ENCODE peak calls at places on chromosomes 5 and 9, in seven cellular contexts. P, R, L, E, J, I and B are unnamed samples.
A peak's percentile ranks its signal among the peaks of the same experiment; 100 is the strongest.

GRCh38 chr9:105047652-105048031 is 119.7 kb upstream of the ABCA1 start:
- DNase-seq in J (no peak), E (no peak), I (no peak), L (no peak), R (no peak), P (no peak), B (no peak)

GRCh38 chr9:137960496-137960895 is 82.9 kb downstream of the CACNA1B start:
- DNase-seq in I (no peak), J (no peak), P (no peak), E (no peak), R (no peak), L (no peak), B (no peak)

GRCh38 chr5:153147891-153148623 is 342.4 kb upstream of the GRIA1 start:
- DNase-seq in R (peak; percentile 43), L (no peak), J (peak; percentile 81), P (peak; percentile 46), E (no peak), I (no peak), B (peak; percentile 10)

GRCh38 chr9:109143881-109144562 is 23.0 kb downstream of the FRRS1L start:
- DNase-seq in J (peak; percentile 51), I (peak; percentile 36), R (no peak), L (no peak), E (peak; percentile 10), P (peak; percentile 81), B (peak; percentile 13)

GRCh38 chr5:135332519-135333150 is 66.4 kb downstream of the MACROH2A1 start:
- DNase-seq in I (peak; percentile 70), L (no peak), J (peak; percentile 62), R (no peak), E (no peak), P (peak; percentile 31), B (peak; percentile 46)

GRCh38 chr5:88686077-88686541 is 196.9 kb downstream of the MEF2C start:
- DNase-seq in J (no peak), L (no peak), I (no peak), E (no peak), P (no peak), R (no peak), B (no peak)

GRCh38 chr5:109884676-109885075 is 194.9 kb downstream of the MAN2A1 start:
- DNase-seq in P (no peak), I (no peak), J (no peak), E (no peak), R (no peak), L (no peak), B (no peak)

GRCh38 chr9:96510258-96510657 is 60.3 kb downstream of the HABP4 start:
- DNase-seq in J (no peak), I (no peak), R (no peak), P (peak; percentile 48), E (no peak), L (no peak), B (no peak)

GRCh38 chr9:106700676-106701075 is 162.3 kb upstream of the ZNF462 start:
- DNase-seq in R (no peak), L (no peak), J (no peak), I (no peak), P (no peak), E (no peak), B (no peak)

GRCh38 chr9:2281031-2281802 is 266.1 kb downstream of the SMARCA2 start:
- DNase-seq in R (no peak), L (no peak), E (no peak), J (no peak), I (no peak), P (no peak), B (no peak)

GRCh38 chr9:104686081-104686480 is 8.2 kb upstream of the OR13D1 start:
- DNase-seq in L (no peak), I (no peak), E (no peak), J (no peak), P (no peak), R (no peak), B (no peak)